ENCODE peak calls at places on chromosomes 4 and X, in eight cellular contexts. W is astrocyte of the spinal cord, C is fibroblast of mammary gland, P is DND-41, X is choroid plexus epithelial cell, E is lower leg skin, I is Panc1, T is keratinocyte. G is an unnamed sample.

GRCh38 chrX:152343306-152343705 is 107.8 kb downstream of the GABRA3 start:
- DNase-seq in W (no peak), C (peak; percentile 1), P (no peak), X (no peak), E (no peak), I (no peak), T (no peak), G (no peak)

GRCh38 chr4:61373901-61374611 is 173.9 kb downstream of the ADGRL3 start:
- DNase-seq in W (peak; percentile 54), C (peak; percentile 31), P (no peak), X (peak; percentile 68), E (no peak), I (no peak), T (no peak), G (no peak)

GRCh38 chrX:84046403-84046984 is 141.5 kb downstream of the RPS6KA6 start:
- DNase-seq in W (peak; percentile 28), C (peak; percentile 37), P (peak; percentile 5), X (peak; percentile 52), E (no peak), I (peak; percentile 12), T (peak; percentile 1), G (peak; percentile 5)

GRCh38 chrX:40736170-40736505 is 796 bp upstream of the MED14 start:
- DNase-seq in W (no peak), C (no peak), P (no peak), X (no peak), E (no peak), I (no peak), T (no peak), G (no peak)

GRCh38 chr4:7462509-7462971 is 27.8 kb upstream of the PSAPL1 start:
- DNase-seq in W (no peak), C (peak; percentile 3), P (no peak), X (peak; percentile 23), E (no peak), I (no peak), T (peak; percentile 23), G (no peak)

GRCh38 chrX:13220916-13221315 is 98.9 kb downstream of the ATXN3L start:
- DNase-seq in W (peak; percentile 75), C (peak; percentile 74), P (no peak), X (peak; percentile 84), E (no peak), I (no peak), T (no peak), G (no peak)

GRCh38 chr4:55445921-55446577 is 50.3 kb downstream of the TMEM165 start:
- DNase-seq in W (peak; percentile 79), C (peak; percentile 83), P (no peak), X (peak; percentile 84), E (no peak), I (no peak), T (peak; percentile 42), G (no peak)

GRCh38 chrX:53077207-53078197 is 4.7 kb upstream of the TSPYL2 start:
- DNase-seq in W (no peak), C (no peak), P (no peak), X (no peak), E (no peak), I (no peak), T (no peak), G (peak; percentile 28)

GRCh38 chr4:20086768-20087167 is 164.9 kb upstream of the SLIT2 start:
- DNase-seq in W (no peak), C (no peak), P (peak; percentile 7), X (no peak), E (no peak), I (no peak), T (no peak), G (no peak)

GRCh38 chr4:113901994-113902787 is 77.3 kb downstream of the ARSJ start:
- DNase-seq in W (no peak), C (no peak), P (peak; percentile 41), X (no peak), E (no peak), I (no peak), T (no peak), G (peak; percentile 78)

GRCh38 chr4:92172203-92172602 is 131.6 kb upstream of the GRID2 start:
- DNase-seq in W (no peak), C (no peak), P (no peak), X (peak; percentile 21), E (no peak), I (no peak), T (no peak), G (no peak)

GRCh38 chr4:88162636-88163035 is 4.2 kb upstream of the ABCG2 start:
- DNase-seq in W (peak; percentile 38), C (peak; percentile 21), P (no peak), X (no peak), E (no peak), I (no peak), T (no peak), G (no peak)

GRCh38 chrX:151279161-151279560 is 102.8 kb downstream of the GPR50 start:
- DNase-seq in W (no peak), C (no peak), P (no peak), X (no peak), E (no peak), I (no peak), T (no peak), G (no peak)

GRCh38 chr4:168632246-168632832 is 135.5 kb downstream of the PALLD start:
- DNase-seq in W (no peak), C (no peak), P (no peak), X (no peak), E (no peak), I (no peak), T (no peak), G (no peak)

GRCh38 chr4:74456849-74457395 is 12.0 kb downstream of the AREG start:
- DNase-seq in W (no peak), C (no peak), P (no peak), X (peak; percentile 61), E (no peak), I (no peak), T (no peak), G (no peak)

GRCh38 chr4:21921526-21922180 is 26.9 kb downstream of the KCNIP4 start:
- DNase-seq in W (no peak), C (no peak), P (no peak), X (no peak), E (no peak), I (no peak), T (no peak), G (no peak)

GRCh38 chrX:11758400-11759171 is 549 bp downstream of the MSL3 start:
- DNase-seq in W (peak; percentile 84), C (peak; percentile 73), P (peak; percentile 86), X (peak; percentile 83), E (peak; percentile 71), I (no peak), T (peak; percentile 11), G (peak; percentile 91)

GRCh38 chr4:7863911-7864681 is 75.6 kb downstream of the AFAP1 start:
- DNase-seq in W (no peak), C (no peak), P (no peak), X (no peak), E (no peak), I (no peak), T (no peak), G (peak; percentile 61)

GRCh38 chr4:106541253-106541652 is 172.7 kb upstream of the GIMD1 start:
- DNase-seq in W (peak; percentile 82), C (peak; percentile 60), P (no peak), X (peak; percentile 71), E (no peak), I (no peak), T (no peak), G (no peak)

GRCh38 chr4:60134106-60134505 is 1066.0 kb upstream of the ADGRL3 start:
- DNase-seq in W (peak; percentile 17), C (no peak), P (no peak), X (peak; percentile 40), E (no peak), I (no peak), T (no peak), G (no peak)

GRCh38 chr4:118803253-118803652 is 32.7 kb downstream of the SEC24D start:
- DNase-seq in W (no peak), C (no peak), P (no peak), X (no peak), E (no peak), I (no peak), T (no peak), G (no peak)

GRCh38 chr4:48290146-48290772 is 20.6 kb upstream of the TEC start:
- DNase-seq in W (no peak), C (peak; percentile 42), P (no peak), X (peak; percentile 41), E (no peak), I (no peak), T (no peak), G (peak; percentile 26)

GRCh38 chr4:124713213-124713592 is 671 bp upstream of the ANKRD50 start:
- DNase-seq in W (peak; percentile 76), C (peak; percentile 81), P (peak; percentile 44), X (peak; percentile 85), E (peak; percentile 51), I (no peak), T (no peak), G (peak; percentile 34)

GRCh38 chrX:443676-444210 is 57.0 kb upstream of the PPP2R3B start:
- DNase-seq in W (no peak), C (no peak), P (no peak), X (no peak), E (no peak), I (no peak), T (no peak), G (no peak)

GRCh38 chrX:43850612-43851011 is 31.6 kb downstream of the MAOB start:
- DNase-seq in W (no peak), C (no peak), P (no peak), X (no peak), E (no peak), I (no peak), T (no peak), G (no peak)

GRCh38 chrX:80812176-80812575 is 2.5 kb upstream of the BRWD3 start:
- DNase-seq in W (peak; percentile 47), C (no peak), P (peak; percentile 71), X (peak; percentile 70), E (peak; percentile 23), I (no peak), T (no peak), G (peak; percentile 49)
- TF ChIP-seq CTCF in W (peak; percentile 31), C (peak; percentile 6), P (peak; percentile 69), X (peak; percentile 49), E (no peak), I (peak; percentile 43), T (no peak), G (no peak)

DNA sequence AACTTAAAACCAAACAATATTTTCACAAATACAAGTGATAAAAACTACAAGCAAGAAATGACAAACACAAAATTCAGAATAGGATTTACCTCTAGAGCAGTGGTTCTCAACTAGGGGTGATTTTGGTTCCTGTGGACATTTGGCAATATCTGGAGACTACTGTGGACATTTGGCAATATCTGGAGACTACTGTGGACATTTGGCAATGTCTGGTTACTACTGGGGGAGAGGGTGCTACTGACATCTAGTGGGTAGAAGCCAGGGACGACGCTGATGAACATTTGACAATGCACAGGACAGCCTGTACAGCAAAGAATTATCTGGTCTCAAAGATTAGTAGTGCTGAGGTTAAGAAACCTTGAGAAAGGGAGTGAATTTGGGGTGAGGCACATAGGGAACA is 169.8 kb downstream of the CLCN4 start:
- DNase-seq in W (no peak), C (peak; percentile 68), P (no peak), X (peak; percentile 71), E (no peak), I (no peak), T (no peak), G (no peak)
- TF ChIP-seq CTCF in W (peak; percentile 13), C (peak; percentile 55), P (no peak), X (peak; percentile 70), E (no peak), I (peak; percentile 74), T (no peak), G (no peak)

GRCh38 chr4:140637836-140638235 is 69.1 kb upstream of the UCP1 start:
- DNase-seq in W (no peak), C (peak; percentile 37), P (peak; percentile 43), X (peak; percentile 46), E (no peak), I (no peak), T (no peak), G (peak; percentile 60)
- TF ChIP-seq CTCF in W (peak; percentile 40), C (peak; percentile 48), P (peak; percentile 78), X (peak; percentile 61), E (no peak), I (peak; percentile 70), T (peak; percentile 55), G (peak; percentile 57)

GRCh38 chr4:28073860-28074555 is 1213.4 kb downstream of the STIM2 start:
- DNase-seq in W (no peak), C (no peak), P (no peak), X (peak; percentile 11), E (no peak), I (no peak), T (no peak), G (no peak)
- TF ChIP-seq CTCF in W (no peak), C (peak; percentile 18), P (no peak), X (peak; percentile 23), E (no peak), I (peak; percentile 7), T (no peak), G (no peak)